ENCODE peak calls at places on chromosomes 5 and 9, in five cellular contexts. E, U, D, H and V are unnamed samples.

GRCh38 chr5:150153957-150154617 is 1.6 kb downstream of the PDGFRB start:
- DNase-seq in H (peak; percentile 80), U (no peak), D (no peak), E (no peak), V (no peak)

GRCh38 chr5:109224276-109224675 is 185.5 kb downstream of the PJA2 start:
- DNase-seq in D (no peak), H (no peak), E (no peak), U (no peak), V (no peak)

GRCh38 chr9:77712533-77713130 is 64.5 kb upstream of the GNA14 start:
- DNase-seq in U (no peak), H (peak; percentile 90), D (no peak), E (peak; percentile 51), V (no peak)

GRCh38 chr5:40797273-40798011 is 732 bp downstream of the PRKAA1 start:
- DNase-seq in U (peak; percentile 48), E (peak; percentile 65), H (peak; percentile 58), D (peak; percentile 83), V (peak; percentile 67)

GRCh38 chr5:83306572-83307241 is 164.8 kb upstream of the VCAN start:
- DNase-seq in E (peak; percentile 78), U (no peak), D (no peak), H (peak; percentile 89), V (no peak)

GRCh38 chr9:77909306-77909705 is 122.3 kb downstream of the GNAQ start:
- DNase-seq in H (no peak), E (no peak), U (no peak), D (no peak), V (no peak)

GRCh38 chr9:31519011-31519410 is 865.4 kb upstream of the ACO1 start:
- DNase-seq in U (no peak), D (peak; percentile 14), E (peak; percentile 4), H (no peak), V (no peak)

GRCh38 chr9:90061187-90061586 is 456.4 kb downstream of the GADD45G start:
- DNase-seq in E (no peak), U (no peak), H (no peak), D (no peak), V (no peak)

DNA sequence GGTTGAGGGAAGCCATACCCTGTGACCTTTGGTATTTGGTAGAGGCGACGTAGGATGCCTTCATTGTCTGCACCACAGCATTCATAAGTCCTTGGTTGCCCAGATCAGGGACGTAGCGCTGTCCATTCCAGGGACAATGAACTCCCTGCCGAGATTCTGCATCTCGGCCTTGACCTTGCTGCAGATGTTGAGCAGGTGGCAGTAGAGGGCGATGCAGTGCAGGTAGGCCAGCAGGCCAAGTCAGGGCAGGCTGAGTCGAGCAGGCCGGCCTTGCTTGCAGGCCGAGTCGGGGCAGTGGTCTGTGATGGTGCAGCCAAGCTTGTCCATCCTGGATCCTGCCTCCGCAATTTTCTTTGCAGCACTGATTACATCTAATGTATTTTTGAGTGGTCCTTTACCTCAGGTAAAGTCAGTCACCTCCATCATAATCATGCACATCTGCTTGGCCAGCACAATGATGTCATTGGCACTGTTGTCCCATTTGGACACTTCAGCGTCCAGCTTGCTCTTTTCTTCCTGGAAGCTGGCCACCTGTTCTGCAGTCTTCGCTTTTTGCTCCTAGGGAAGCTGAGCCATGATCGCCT is 93.4 kb upstream of the CCDC112 start:
- DNase-seq in D (no peak), U (no peak), H (no peak), E (peak; percentile 23), V (no peak)
- TF ChIP-seq CTCF in D (peak; percentile 9), U (no peak), H (no peak), E (peak; percentile 19), V (peak; percentile 43)

GRCh38 chr9:37587521-37587920 is 4.9 kb downstream of the TOMM5 start:
- DNase-seq in D (no peak), E (no peak), U (no peak), H (no peak), V (no peak)

GRCh38 chr9:37583522-37584121 is 7.4 kb upstream of the FBXO10 start:
- DNase-seq in H (no peak), E (no peak), U (no peak), D (no peak), V (no peak)

DNA sequence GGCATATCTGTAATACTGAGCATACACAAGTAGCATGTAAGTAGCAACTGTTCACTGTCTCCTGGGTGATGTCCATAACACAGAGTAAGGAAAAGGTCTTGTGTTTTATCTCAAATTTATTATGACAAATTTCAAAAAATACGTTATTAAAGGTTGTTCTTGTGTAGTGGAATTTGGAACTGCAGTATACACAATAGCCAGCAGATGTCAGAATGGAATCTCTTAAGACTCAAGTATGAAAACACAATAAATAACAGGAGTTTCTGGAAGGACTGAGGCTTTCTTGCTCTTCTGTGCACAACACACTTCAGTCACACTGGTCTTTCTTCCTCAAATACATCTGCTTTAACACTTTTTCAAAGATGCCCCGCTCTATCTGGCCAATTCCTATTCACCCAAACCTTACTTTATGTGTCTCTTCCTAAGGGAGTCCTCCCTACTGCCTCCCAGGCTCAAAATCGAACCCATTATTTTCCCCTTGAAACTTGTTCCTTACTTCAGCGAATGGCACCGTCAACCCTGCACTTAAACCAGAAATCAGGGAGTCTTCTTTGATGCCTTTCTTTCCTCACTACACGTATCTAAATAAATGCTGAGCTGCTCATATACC is 6.5 kb upstream of the FBXO10 start:
- DNase-seq in E (peak; percentile 49), U (no peak), D (no peak), H (peak; percentile 86), V (no peak)
- TF ChIP-seq CTCF in E (peak; percentile 52), U (peak; percentile 74), D (no peak), H (peak; percentile 75), V (peak; percentile 64)

GRCh38 chr5:94308442-94308841 is 310.0 kb downstream of the KIAA0825 start:
- DNase-seq in U (no peak), D (no peak), E (no peak), H (peak; percentile 16), V (no peak)

GRCh38 chr5:94309166-94309565 is 309.2 kb downstream of the KIAA0825 start:
- DNase-seq in D (no peak), U (no peak), H (peak; percentile 5), E (no peak), V (no peak)

GRCh38 chr5:94314507-94315170 is 303.8 kb downstream of the KIAA0825 start:
- DNase-seq in H (no peak), U (no peak), D (no peak), E (no peak), V (no peak)

GRCh38 chr5:94313188-94313587 is 305.2 kb downstream of the KIAA0825 start:
- DNase-seq in H (no peak), D (no peak), E (no peak), U (no peak), V (no peak)

GRCh38 chr5:94310870-94311269 is 307.5 kb downstream of the KIAA0825 start:
- DNase-seq in U (no peak), H (no peak), D (no peak), E (no peak), V (no peak)
- TF ChIP-seq CTCF in U (no peak), H (peak; percentile 15), D (no peak), E (no peak), V (no peak)

DNA sequence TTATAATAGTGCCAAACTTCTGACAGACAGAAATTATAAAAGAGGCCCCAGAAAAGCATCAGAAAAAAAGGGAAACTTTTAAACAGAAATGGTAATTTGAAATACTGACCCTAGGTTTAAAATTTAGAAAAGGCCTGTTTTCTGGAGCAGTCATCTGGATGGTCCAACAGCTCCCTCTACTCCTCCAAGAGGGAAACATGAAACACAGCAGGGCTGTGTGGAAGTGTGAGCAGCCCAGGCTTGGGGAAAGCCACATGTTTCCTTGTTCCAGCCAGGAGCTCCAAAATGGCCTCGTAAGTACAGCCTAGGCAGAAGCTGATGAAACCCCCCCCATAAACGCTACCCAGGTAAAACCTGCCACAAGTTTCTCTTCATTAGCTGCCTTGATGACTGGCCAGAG is 499.3 kb upstream of the ADAMTS16 start:
- DNase-seq in E (peak; percentile 30), D (no peak), H (no peak), U (no peak), V (no peak)
- TF ChIP-seq CTCF in E (peak; percentile 2), D (no peak), H (no peak), U (peak; percentile 43), V (peak; percentile 23)

DNA sequence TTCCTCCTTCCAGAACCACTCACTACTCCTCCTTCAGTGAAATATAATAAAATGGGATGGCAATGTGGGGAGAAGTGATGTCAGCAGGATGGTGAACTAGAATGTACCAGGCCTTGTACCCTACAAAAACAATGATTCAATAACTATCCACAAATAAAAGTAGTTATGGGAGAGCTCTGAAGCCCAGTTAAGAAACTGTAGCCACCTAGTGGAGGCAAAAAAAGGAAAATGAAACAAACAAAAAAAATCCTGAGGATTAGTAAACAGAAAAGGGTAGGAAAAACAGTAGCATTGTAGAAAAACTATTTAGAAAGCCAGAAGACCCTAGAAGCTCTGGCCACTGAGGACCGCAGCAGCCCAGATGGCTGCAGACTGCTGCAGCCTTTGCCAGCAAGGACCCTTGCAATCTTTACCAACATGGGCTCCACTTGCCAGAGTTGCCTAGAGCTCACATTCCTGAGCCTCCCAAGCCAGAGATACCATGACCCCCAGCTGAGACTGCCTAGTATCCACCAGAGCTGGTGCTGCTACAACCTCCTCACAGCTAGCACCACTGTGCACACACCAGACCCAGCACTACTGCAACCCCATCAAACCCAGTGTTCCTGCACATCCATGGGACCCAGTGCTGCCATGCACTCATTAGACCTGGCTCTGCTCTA is 259.7 kb upstream of the MSX2 start:
- DNase-seq in U (no peak), H (no peak), E (no peak), D (no peak), V (no peak)
- TF ChIP-seq CTCF in U (peak; percentile 54), H (no peak), E (peak; percentile 28), D (peak; percentile 15), V (no peak)